ENCODE peak calls at places on chromosome 21, in six cellular contexts. One of them, this sample, is unnamed.

GRCh38 chr21:34734696-34735095 is 65.9 kb downstream of the CLIC6 start:
- DNase-seq in heart left ventricle: no peak
- DNase-seq in spleen: no peak
- DNase-seq in IMR-90: no peak
- DNase-seq in HCT116: no peak
- DNase-seq in adrenal gland: no peak
- DNase-seq in this sample: no peak

GRCh38 chr21:34623519-34623918 is 8.6 kb upstream of the RCAN1 start:
- DNase-seq in heart left ventricle: no peak
- DNase-seq in spleen: no peak
- DNase-seq in IMR-90: no peak
- DNase-seq in HCT116: no peak
- DNase-seq in adrenal gland: no peak
- DNase-seq in this sample: no peak

GRCh38 chr21:31124005-31124404 is 85.7 kb upstream of the KRTAP19-8 start:
- DNase-seq in heart left ventricle: peak; percentile 37
- DNase-seq in spleen: no peak
- DNase-seq in IMR-90: no peak
- DNase-seq in HCT116: no peak
- DNase-seq in adrenal gland: no peak
- DNase-seq in this sample: no peak

GRCh38 chr21:27104749-27105439 is 138.0 kb upstream of the ADAMTS5 start:
- DNase-seq in heart left ventricle: no peak
- DNase-seq in spleen: no peak
- DNase-seq in IMR-90: peak; percentile 51
- DNase-seq in HCT116: no peak
- DNase-seq in adrenal gland: no peak
- DNase-seq in this sample: no peak

GRCh38 chr21:37792046-37792445 is 124.2 kb downstream of the KCNJ6 start:
- DNase-seq in heart left ventricle: no peak
- DNase-seq in spleen: no peak
- DNase-seq in IMR-90: peak; percentile 52
- DNase-seq in HCT116: no peak
- DNase-seq in adrenal gland: no peak
- DNase-seq in this sample: no peak

GRCh38 chr21:21268061-21268471 is 269.9 kb downstream of the NCAM2 start:
- DNase-seq in heart left ventricle: no peak
- DNase-seq in spleen: no peak
- DNase-seq in IMR-90: peak; percentile 4
- DNase-seq in HCT116: no peak
- DNase-seq in adrenal gland: no peak
- DNase-seq in this sample: no peak

GRCh38 chr21:39637971-39638628 is 25.4 kb downstream of the B3GALT5 start:
- DNase-seq in heart left ventricle: no peak
- DNase-seq in spleen: no peak
- DNase-seq in IMR-90: no peak
- DNase-seq in HCT116: no peak
- DNase-seq in adrenal gland: no peak
- DNase-seq in this sample: peak; percentile 31

GRCh38 chr21:46509760-46510159 is 51.1 kb downstream of the DIP2A start:
- DNase-seq in heart left ventricle: no peak
- DNase-seq in spleen: no peak
- DNase-seq in IMR-90: peak; percentile 81
- DNase-seq in HCT116: peak; percentile 18
- DNase-seq in adrenal gland: no peak
- DNase-seq in this sample: peak; percentile 72

GRCh38 chr21:30251781-30252180 is 31.0 kb downstream of the KRTAP24-1 start:
- DNase-seq in heart left ventricle: no peak
- DNase-seq in spleen: no peak
- DNase-seq in IMR-90: no peak
- DNase-seq in HCT116: no peak
- DNase-seq in adrenal gland: no peak
- DNase-seq in this sample: no peak

GRCh38 chr21:37582613-37583012 is 216.0 kb downstream of the DYRK1A start:
- DNase-seq in heart left ventricle: no peak
- DNase-seq in spleen: no peak
- DNase-seq in IMR-90: peak; percentile 77
- DNase-seq in HCT116: peak; percentile 18
- DNase-seq in adrenal gland: peak; percentile 69
- DNase-seq in this sample: no peak

GRCh38 chr21:36909901-36910561 is 56.4 kb downstream of the HLCS start:
- DNase-seq in heart left ventricle: no peak
- DNase-seq in spleen: no peak
- DNase-seq in IMR-90: peak; percentile 99
- DNase-seq in HCT116: peak; percentile 79
- DNase-seq in adrenal gland: no peak
- DNase-seq in this sample: no peak

GRCh38 chr21:29074007-29074376 is 544 bp upstream of the CCT8 start:
- DNase-seq in heart left ventricle: no peak
- DNase-seq in spleen: no peak
- DNase-seq in IMR-90: no peak
- DNase-seq in HCT116: no peak
- DNase-seq in adrenal gland: no peak
- DNase-seq in this sample: no peak

GRCh38 chr21:31117046-31117916 is 79.0 kb upstream of the KRTAP19-8 start:
- DNase-seq in heart left ventricle: no peak
- DNase-seq in spleen: no peak
- DNase-seq in IMR-90: peak; percentile 86
- DNase-seq in HCT116: peak; percentile 50
- DNase-seq in adrenal gland: no peak
- DNase-seq in this sample: no peak

GRCh38 chr21:35509004-35509704 is 460.1 kb upstream of the RUNX1 start:
- DNase-seq in heart left ventricle: peak; percentile 30
- DNase-seq in spleen: no peak
- DNase-seq in IMR-90: no peak
- DNase-seq in HCT116: no peak
- DNase-seq in adrenal gland: peak; percentile 60
- DNase-seq in this sample: no peak

GRCh38 chr21:46482225-46482845 is 23.6 kb downstream of the DIP2A start:
- DNase-seq in heart left ventricle: no peak
- DNase-seq in spleen: no peak
- DNase-seq in IMR-90: no peak
- DNase-seq in HCT116: no peak
- DNase-seq in adrenal gland: no peak
- DNase-seq in this sample: no peak

GRCh38 chr21:21205604-21206003 is 207.4 kb downstream of the NCAM2 start:
- DNase-seq in heart left ventricle: no peak
- DNase-seq in spleen: no peak
- DNase-seq in IMR-90: no peak
- DNase-seq in HCT116: no peak
- DNase-seq in adrenal gland: no peak
- DNase-seq in this sample: no peak

GRCh38 chr21:27108228-27108627 is 141.3 kb upstream of the ADAMTS5 start:
- DNase-seq in heart left ventricle: no peak
- DNase-seq in spleen: no peak
- DNase-seq in IMR-90: peak; percentile 3
- DNase-seq in HCT116: no peak
- DNase-seq in adrenal gland: no peak
- DNase-seq in this sample: no peak

GRCh38 chr21:31502537-31503143 is 156.9 kb upstream of the SOD1 start:
- DNase-seq in heart left ventricle: no peak
- DNase-seq in spleen: no peak
- DNase-seq in IMR-90: no peak
- DNase-seq in HCT116: no peak
- DNase-seq in adrenal gland: no peak
- DNase-seq in this sample: no peak

GRCh38 chr21:26388731-26389231 is 184.3 kb downstream of the CYYR1 start:
- DNase-seq in heart left ventricle: no peak
- DNase-seq in spleen: no peak
- DNase-seq in IMR-90: peak; percentile 38
- DNase-seq in HCT116: no peak
- DNase-seq in adrenal gland: no peak
- DNase-seq in this sample: no peak

GRCh38 chr21:43345046-43345745 is 81.7 kb downstream of the SIK1 start:
- DNase-seq in heart left ventricle: no peak
- DNase-seq in spleen: no peak
- DNase-seq in IMR-90: no peak
- DNase-seq in HCT116: no peak
- DNase-seq in adrenal gland: no peak
- DNase-seq in this sample: no peak

GRCh38 chr21:43598416-43599120 is 60.7 kb downstream of the HSF2BP start:
- DNase-seq in heart left ventricle: no peak
- DNase-seq in spleen: no peak
- DNase-seq in IMR-90: peak; percentile 87
- DNase-seq in HCT116: no peak
- DNase-seq in adrenal gland: no peak
- DNase-seq in this sample: no peak

GRCh38 chr21:37195078-37195477 is 72.1 kb downstream of the VPS26C start:
- DNase-seq in heart left ventricle: no peak
- DNase-seq in spleen: no peak
- DNase-seq in IMR-90: no peak
- DNase-seq in HCT116: no peak
- DNase-seq in adrenal gland: no peak
- DNase-seq in this sample: no peak

GRCh38 chr21:29232601-29233541 is 65.9 kb upstream of the BACH1 start:
- DNase-seq in heart left ventricle: no peak
- DNase-seq in spleen: no peak
- DNase-seq in IMR-90: peak; percentile 55
- DNase-seq in HCT116: no peak
- DNase-seq in adrenal gland: no peak
- DNase-seq in this sample: no peak

GRCh38 chr21:36549470-36549869 is 69.5 kb upstream of the CLDN14 start:
- DNase-seq in heart left ventricle: no peak
- DNase-seq in spleen: no peak
- DNase-seq in IMR-90: no peak
- DNase-seq in HCT116: no peak
- DNase-seq in adrenal gland: no peak
- DNase-seq in this sample: no peak

GRCh38 chr21:35217504-35218060 is 168.5 kb upstream of the RUNX1 start:
- DNase-seq in heart left ventricle: no peak
- DNase-seq in spleen: no peak
- DNase-seq in IMR-90: peak; percentile 85
- DNase-seq in HCT116: peak; percentile 98
- DNase-seq in adrenal gland: no peak
- DNase-seq in this sample: no peak

GRCh38 chr21:38355992-38356781 is 99.4 kb downstream of the KCNJ15 start:
- DNase-seq in heart left ventricle: peak; percentile 79
- DNase-seq in spleen: peak; percentile 94
- DNase-seq in IMR-90: peak; percentile 61
- DNase-seq in HCT116: peak; percentile 23
- DNase-seq in adrenal gland: peak; percentile 88
- DNase-seq in this sample: peak; percentile 82

GRCh38 chr21:14862794-14863720 is 201.7 kb downstream of the NRIP1 start:
- DNase-seq in heart left ventricle: no peak
- DNase-seq in spleen: no peak
- DNase-seq in IMR-90: peak; percentile 26
- DNase-seq in HCT116: no peak
- DNase-seq in adrenal gland: no peak
- DNase-seq in this sample: no peak

GRCh38 chr21:37631319-37632117 is 264.9 kb downstream of the DYRK1A start:
- DNase-seq in heart left ventricle: no peak
- DNase-seq in spleen: no peak
- DNase-seq in IMR-90: no peak
- DNase-seq in HCT116: no peak
- DNase-seq in adrenal gland: no peak
- DNase-seq in this sample: peak; percentile 68

GRCh38 chr21:34983680-34984086 is 65.4 kb downstream of the RUNX1 start:
- DNase-seq in heart left ventricle: no peak
- DNase-seq in spleen: no peak
- DNase-seq in IMR-90: peak; percentile 63
- DNase-seq in HCT116: no peak
- DNase-seq in adrenal gland: no peak
- DNase-seq in this sample: no peak

GRCh38 chr21:31798842-31799691 is 67.1 kb upstream of the SCAF4 start:
- DNase-seq in heart left ventricle: no peak
- DNase-seq in spleen: no peak
- DNase-seq in IMR-90: peak; percentile 22
- DNase-seq in HCT116: no peak
- DNase-seq in adrenal gland: peak; percentile 10
- DNase-seq in this sample: no peak

GRCh38 chr21:31872452-31873274 is at the start of gene HUNK:
- DNase-seq in heart left ventricle: no peak
- DNase-seq in spleen: peak; percentile 71
- DNase-seq in IMR-90: peak; percentile 54
- DNase-seq in HCT116: no peak
- DNase-seq in adrenal gland: peak; percentile 56
- DNase-seq in this sample: peak; percentile 48

GRCh38 chr21:34819357-34819999 is 150.7 kb downstream of the CLIC6 start:
- DNase-seq in heart left ventricle: no peak
- DNase-seq in spleen: no peak
- DNase-seq in IMR-90: no peak
- DNase-seq in HCT116: no peak
- DNase-seq in adrenal gland: no peak
- DNase-seq in this sample: no peak

GRCh38 chr21:27570306-27570868 is 603.5 kb upstream of the ADAMTS5 start:
- DNase-seq in heart left ventricle: peak; percentile 82
- DNase-seq in spleen: no peak
- DNase-seq in IMR-90: peak; percentile 94
- DNase-seq in HCT116: no peak
- DNase-seq in adrenal gland: peak; percentile 74
- DNase-seq in this sample: no peak

GRCh38 chr21:33427051-33427450 is 23.8 kb downstream of the IFNGR2 start:
- DNase-seq in heart left ventricle: no peak
- DNase-seq in spleen: no peak
- DNase-seq in IMR-90: no peak
- DNase-seq in HCT116: no peak
- DNase-seq in adrenal gland: no peak
- DNase-seq in this sample: no peak
- TF ChIP-seq POLR2A in heart left ventricle: no peak
- TF ChIP-seq POLR2A in spleen: no peak
- TF ChIP-seq POLR2A in IMR-90: no peak
- TF ChIP-seq POLR2A in HCT116: no peak
- TF ChIP-seq POLR2A in adrenal gland: no peak
- TF ChIP-seq POLR2A in this sample: no peak

GRCh38 chr21:41948404-41948895 is 5.4 kb downstream of the C2CD2 start:
- DNase-seq in heart left ventricle: no peak
- DNase-seq in spleen: no peak
- DNase-seq in IMR-90: no peak
- DNase-seq in HCT116: no peak
- DNase-seq in adrenal gland: no peak
- DNase-seq in this sample: no peak
- H3K4me3 ChIP-seq in heart left ventricle: no peak overlapping the region
- H3K4me3 ChIP-seq in spleen: peak overlapping the region; percentile 25
- H3K4me3 ChIP-seq in IMR-90: no peak overlapping the region
- H3K4me3 ChIP-seq in HCT116: no peak overlapping the region
- H3K4me3 ChIP-seq in adrenal gland: no peak overlapping the region
- H3K4me3 ChIP-seq in this sample: no peak overlapping the region

GRCh38 chr21:45267390-45267760 is 20.3 kb downstream of the POFUT2 start:
- DNase-seq in heart left ventricle: no peak
- DNase-seq in spleen: peak; percentile 65
- DNase-seq in IMR-90: no peak
- DNase-seq in HCT116: no peak
- DNase-seq in adrenal gland: peak; percentile 48
- DNase-seq in this sample: no peak
- TF ChIP-seq POLR2A in heart left ventricle: no peak
- TF ChIP-seq POLR2A in spleen: no peak
- TF ChIP-seq POLR2A in IMR-90: no peak
- TF ChIP-seq POLR2A in HCT116: no peak
- TF ChIP-seq POLR2A in adrenal gland: no peak
- TF ChIP-seq POLR2A in this sample: no peak

DNA sequence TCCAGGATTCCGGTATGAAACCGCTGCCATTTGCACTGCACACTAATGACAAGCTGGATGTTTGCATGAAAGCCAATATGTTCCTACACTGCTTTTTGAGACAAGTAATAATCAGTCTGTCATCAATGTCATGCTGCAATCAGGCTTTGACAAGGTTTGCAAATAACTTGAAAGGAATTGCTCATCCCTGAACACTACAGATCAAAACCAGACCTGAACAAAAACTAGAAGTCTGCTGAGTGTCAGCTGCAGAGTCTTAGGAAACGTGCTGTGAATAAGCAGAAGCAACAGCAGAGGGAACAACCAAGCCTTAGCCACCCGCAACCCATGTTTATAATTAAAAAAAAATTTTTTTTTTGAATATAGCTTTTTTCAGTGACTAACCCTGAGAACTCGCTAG is 720.7 kb upstream of the CXADR start:
- DNase-seq in heart left ventricle: no peak
- DNase-seq in spleen: no peak
- DNase-seq in IMR-90: no peak
- DNase-seq in HCT116: no peak
- DNase-seq in adrenal gland: no peak
- DNase-seq in this sample: no peak
- H3K4me3 ChIP-seq in heart left ventricle: no peak overlapping the region
- H3K4me3 ChIP-seq in spleen: no peak overlapping the region
- H3K4me3 ChIP-seq in IMR-90: no peak overlapping the region
- H3K4me3 ChIP-seq in HCT116: no peak overlapping the region
- H3K4me3 ChIP-seq in adrenal gland: no peak overlapping the region
- H3K4me3 ChIP-seq in this sample: no peak overlapping the region

This sample was measured in right lobe of liver.